ENCODE peak calls at places on chromosomes 11 and 22, in ten cellular contexts. J is stromal cell of bone marrow; Z is HTR-8/SVneo; V is posterior cingulate gyrus; G is stimulated activated naive CD4-positive, alpha-beta T cell; K is left cardiac atrium; P is stimulated activated CD8-positive, alpha-beta memory T cell treated with anti-CD3 and anti-CD28 coated beads, Interleukin-4, amount 100 ng/mL, for 4 hours; H is LoVo; E is effector memory CD4-positive, alpha-beta T cell; Q is astrocyte of the spinal cord. D is an unnamed sample.
A peak's percentile ranks its signal among the peaks of the same experiment; 100 is the strongest.

GRCh38 chr11:65391007-65391406 is 4.6 kb downstream of the FRMD8 start:
- DNase-seq in P (no peak), V (no peak), Z (no peak), H (no peak), Q (peak; percentile 18), J (no peak), G (no peak), K (no peak), E (no peak), D (no peak)

GRCh38 chr11:16946477-16947282 is 67.5 kb downstream of the PLEKHA7 start:
- DNase-seq in Q (no peak), P (no peak), Z (no peak), H (no peak), J (no peak), E (no peak), G (no peak), K (no peak), V (no peak), D (no peak)

GRCh38 chr11:87726511-87726910 is 448.7 kb downstream of the RAB38 start:
- DNase-seq in E (no peak), G (no peak), V (no peak), Q (no peak), P (no peak), H (no peak), Z (no peak), K (no peak), J (no peak), D (no peak)

GRCh38 chr22:48796295-48797015 is 1031.2 kb downstream of the BRD1 start:
- DNase-seq in P (no peak), H (no peak), Q (no peak), J (no peak), Z (no peak), V (no peak), E (no peak), G (no peak), K (no peak), D (no peak)

GRCh38 chr11:27347361-27347760 is 15.7 kb downstream of the CCDC34 start:
- DNase-seq in P (no peak), E (no peak), J (no peak), Q (no peak), G (no peak), Z (no peak), V (no peak), K (no peak), H (no peak), D (no peak)

GRCh38 chr11:130211781-130212401 is 52.3 kb downstream of the ST14 start:
- DNase-seq in K (no peak), G (no peak), P (no peak), E (no peak), Z (no peak), J (no peak), Q (no peak), H (no peak), V (peak; percentile 56), D (peak; percentile 3)

GRCh38 chr11:74685905-74686304 is 45.3 kb downstream of the CHRDL2 start:
- DNase-seq in E (no peak), Z (no peak), H (no peak), K (peak; percentile 59), P (no peak), G (no peak), V (peak; percentile 58), J (no peak), Q (no peak), D (no peak)

GRCh38 chr11:38814670-38815069 is 2216.6 kb upstream of the RAG2 start:
- DNase-seq in V (no peak), K (no peak), G (no peak), H (no peak), Q (peak; percentile 49), P (no peak), J (no peak), Z (peak; percentile 49), E (no peak), D (no peak)

GRCh38 chr11:130580372-130580771 is 131.9 kb downstream of the ADAMTS15 start:
- DNase-seq in H (peak; percentile 8), G (no peak), J (no peak), Q (peak; percentile 90), E (no peak), P (no peak), V (peak; percentile 74), K (peak; percentile 81), Z (peak; percentile 44), D (no peak)

GRCh38 chr11:32311351-32312077 is 123.8 kb downstream of the WT1 start:
- DNase-seq in E (no peak), V (no peak), K (no peak), P (no peak), H (no peak), Q (no peak), G (no peak), Z (no peak), J (no peak), D (no peak)

GRCh38 chr11:100484948-100485347 is 202.1 kb upstream of the ARHGAP42 start:
- DNase-seq in G (no peak), J (no peak), K (no peak), Q (no peak), H (no peak), P (no peak), E (no peak), V (no peak), Z (no peak), D (no peak)

GRCh38 chr11:132312616-132313210 is 942.3 kb downstream of the NTM start:
- DNase-seq in J (peak; percentile 9), Z (no peak), H (peak; percentile 1), E (no peak), Q (peak; percentile 46), G (no peak), K (no peak), P (no peak), V (no peak), D (no peak)

GRCh38 chr11:109140857-109141515 is 281.0 kb upstream of the C11orf87 start:
- DNase-seq in P (no peak), V (no peak), G (no peak), Q (no peak), H (no peak), E (no peak), J (no peak), Z (no peak), K (no peak), D (no peak)

GRCh38 chr11:68948496-68948895 is 32.3 kb downstream of the MRGPRD start:
- DNase-seq in H (no peak), Z (no peak), P (no peak), G (no peak), E (no peak), Q (no peak), K (no peak), J (no peak), V (no peak), D (no peak)

GRCh38 chr11:46564459-46564858 is 29.4 kb downstream of the AMBRA1 start:
- DNase-seq in J (no peak), G (no peak), E (no peak), Q (peak; percentile 58), K (no peak), H (no peak), V (no peak), P (no peak), Z (no peak), D (no peak)

GRCh38 chr11:35007277-35007676 is 90.9 kb downstream of the PDHX start:
- DNase-seq in K (no peak), G (no peak), V (no peak), Q (no peak), E (no peak), J (no peak), H (no peak), Z (no peak), P (no peak), D (no peak)

GRCh38 chr11:81987829-81988472 is 745.7 kb downstream of the FAM181B start:
- DNase-seq in J (peak; percentile 43), K (peak; percentile 42), Z (no peak), P (no peak), G (no peak), V (no peak), E (no peak), H (no peak), Q (peak; percentile 22), D (no peak)

GRCh38 chr11:77473001-77473800 is 693 bp downstream of the PAK1 start:
- DNase-seq in K (peak; percentile 53), E (peak; percentile 12), Z (peak; percentile 55), V (peak; percentile 90), G (peak; percentile 38), H (peak; percentile 48), P (peak; percentile 11), J (no peak), Q (peak; percentile 16), D (peak; percentile 49)

GRCh38 chr11:1116104-1116503 is 41.4 kb downstream of the MUC2 start:
- DNase-seq in V (peak; percentile 69), K (no peak), G (no peak), H (no peak), P (no peak), Q (no peak), J (no peak), Z (no peak), E (no peak), D (no peak)

D was measured in naive thymus-derived CD8-positive, alpha-beta T cell.